ENCODE peak calls at places on chromosomes 1 and 21, in four cellular contexts. O is transverse colon, B is lower leg skin, M is esophagus squamous epithelium. X is an unnamed sample.

GRCh38 chr1:199734186-199734585 is 293.3 kb upstream of the NR5A2 start:
- DNase-seq in B (no peak), M (no peak), O (no peak), X (no peak)

GRCh38 chr1:113850127-113850796 is 21.2 kb downstream of the PTPN22 start:
- DNase-seq in M (no peak), O (no peak), B (no peak), X (no peak)

GRCh38 chr1:55970711-55971110 is 608.7 kb downstream of the PLPP3 start:
- DNase-seq in O (no peak), M (no peak), B (no peak), X (no peak)

GRCh38 chr1:188904201-188904600 is 1573.5 kb downstream of the BRINP3 start:
- DNase-seq in M (no peak), B (no peak), O (no peak), X (no peak)

GRCh38 chr1:61368876-61369275 is 286.5 kb downstream of the NFIA start:
- DNase-seq in O (no peak), B (no peak), M (no peak), X (no peak)

GRCh38 chr1:42933610-42934009 is 25.1 kb downstream of the SLC2A1 start:
- DNase-seq in O (no peak), M (no peak), B (peak), X (no peak)

GRCh38 chr1:29325675-29326074 is 89.4 kb downstream of the PTPRU start:
- DNase-seq in O (no peak), M (no peak), B (no peak), X (no peak)

GRCh38 chr1:87141556-87141955 is 187.1 kb upstream of the LMO4 start:
- DNase-seq in O (no peak), M (no peak), B (no peak), X (no peak)

GRCh38 chr1:201614262-201615015 is 75.5 kb downstream of the NAV1 start:
- DNase-seq in O (no peak), M (no peak), B (no peak), X (no peak)

GRCh38 chr1:227951624-227952373 is 4.1 kb upstream of the WNT9A start:
- DNase-seq in O (no peak), B (peak), M (no peak), X (no peak)

GRCh38 chr21:33640697-33641338 is 723 bp downstream of the CRYZL1 start:
- DNase-seq in M (no peak), O (peak), B (no peak), X (no peak)

GRCh38 chr1:178126790-178127189 is 32.9 kb downstream of the RASAL2 start:
- DNase-seq in O (no peak), M (no peak), B (no peak), X (no peak)

GRCh38 chr21:33007747-33008146 is 18.0 kb upstream of the OLIG2 start:
- DNase-seq in M (no peak), B (no peak), O (no peak), X (no peak)

GRCh38 chr1:220810179-220810653 is 23.5 kb downstream of the MTARC1 start:
- DNase-seq in B (peak), M (peak), O (peak), X (peak)

GRCh38 chr1:110337704-110338199 is 1.4 kb upstream of the RBM15 start:
- DNase-seq in M (no peak), O (peak), B (peak), X (peak)

GRCh38 chr1:154474802-154475201 is 27.2 kb upstream of the TDRD10 start:
- DNase-seq in B (peak), M (no peak), O (peak), X (peak)

GRCh38 chr1:66788231-66788939 is 12.7 kb downstream of the INSL5 start:
- DNase-seq in O (no peak), B (no peak), M (no peak), X (no peak)

GRCh38 chr1:182193908-182194550 is 132.5 kb upstream of the ZNF648 start:
- DNase-seq in O (no peak), M (no peak), B (no peak), X (no peak)

GRCh38 chr1:54012862-54013261 is 5.1 kb downstream of the LDLRAD1 start:
- DNase-seq in O (no peak), B (no peak), M (no peak), X (no peak)

DNA sequence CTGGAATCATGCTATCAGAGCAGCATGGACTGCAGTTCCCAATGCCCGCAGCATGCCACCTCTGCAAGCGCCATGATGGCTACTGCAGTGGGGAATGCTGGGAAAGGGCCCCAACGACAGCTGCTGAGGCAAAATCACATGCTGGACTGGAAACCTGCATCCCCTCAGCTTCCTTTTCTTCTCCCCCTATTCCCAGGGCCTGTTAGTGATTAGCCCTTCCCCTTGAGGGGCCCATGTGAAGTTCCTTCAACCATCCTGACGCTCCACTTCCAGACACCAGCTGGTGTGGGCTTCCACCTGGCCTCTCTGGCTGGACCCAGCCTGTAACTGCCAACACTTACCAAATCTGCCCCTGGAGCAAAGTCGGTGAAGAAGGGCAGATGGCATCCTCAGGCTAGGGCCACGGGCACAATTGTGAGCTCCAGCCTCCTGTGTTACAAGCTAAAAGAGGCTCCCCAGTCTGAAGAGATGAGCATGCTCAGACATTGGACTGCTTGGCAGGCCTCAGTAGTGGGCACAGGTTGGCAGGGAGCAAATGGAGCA is 22.1 kb upstream of the SDC3 start:
- DNase-seq in B (no peak), O (no peak), M (no peak), X (no peak)
- TF ChIP-seq POLR2A in B (no peak), O (no peak), M (no peak), X (no peak)

DNA sequence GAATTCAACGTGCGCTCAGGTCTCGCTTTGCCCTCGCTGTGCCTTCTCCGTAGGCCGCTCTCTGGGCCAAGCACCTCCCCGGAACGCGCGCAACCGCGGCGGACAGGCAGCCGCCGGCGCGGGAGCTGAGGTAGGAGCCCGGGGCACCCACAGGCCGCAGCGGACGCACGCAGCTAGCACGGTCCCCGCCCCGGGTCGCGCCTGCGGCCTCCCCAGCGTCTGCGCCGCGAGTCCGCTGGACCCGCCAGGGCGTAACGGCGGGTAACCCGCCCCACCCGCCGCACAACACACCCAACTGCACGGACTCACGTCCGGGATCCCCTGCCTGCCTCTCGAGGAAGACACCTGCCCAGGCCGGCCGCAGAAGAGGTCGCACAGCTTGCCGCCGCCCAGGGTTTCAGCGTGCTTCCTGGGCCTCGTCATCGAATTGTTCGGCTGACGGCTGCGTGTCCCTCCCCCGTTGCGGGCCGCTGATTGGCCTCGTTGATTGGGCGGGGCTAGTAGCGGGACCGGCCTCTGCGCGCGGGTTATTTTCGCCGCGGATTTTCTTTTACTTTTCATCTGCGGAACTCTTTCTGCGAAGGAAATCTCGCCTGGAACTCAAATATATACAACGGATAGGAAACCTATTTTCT is at the start of gene CLCC1:
- DNase-seq in O (peak), B (peak), M (peak), X (peak)
- TF ChIP-seq POLR2A in O (peak), B (no peak), M (no peak), X (peak)

GRCh38 chr1:156676820-156677615 is at the start of gene NES:
- DNase-seq in B (no peak), M (no peak), O (peak), X (peak)
- TF ChIP-seq POLR2A in B (no peak), M (no peak), O (no peak), X (no peak)

DNA sequence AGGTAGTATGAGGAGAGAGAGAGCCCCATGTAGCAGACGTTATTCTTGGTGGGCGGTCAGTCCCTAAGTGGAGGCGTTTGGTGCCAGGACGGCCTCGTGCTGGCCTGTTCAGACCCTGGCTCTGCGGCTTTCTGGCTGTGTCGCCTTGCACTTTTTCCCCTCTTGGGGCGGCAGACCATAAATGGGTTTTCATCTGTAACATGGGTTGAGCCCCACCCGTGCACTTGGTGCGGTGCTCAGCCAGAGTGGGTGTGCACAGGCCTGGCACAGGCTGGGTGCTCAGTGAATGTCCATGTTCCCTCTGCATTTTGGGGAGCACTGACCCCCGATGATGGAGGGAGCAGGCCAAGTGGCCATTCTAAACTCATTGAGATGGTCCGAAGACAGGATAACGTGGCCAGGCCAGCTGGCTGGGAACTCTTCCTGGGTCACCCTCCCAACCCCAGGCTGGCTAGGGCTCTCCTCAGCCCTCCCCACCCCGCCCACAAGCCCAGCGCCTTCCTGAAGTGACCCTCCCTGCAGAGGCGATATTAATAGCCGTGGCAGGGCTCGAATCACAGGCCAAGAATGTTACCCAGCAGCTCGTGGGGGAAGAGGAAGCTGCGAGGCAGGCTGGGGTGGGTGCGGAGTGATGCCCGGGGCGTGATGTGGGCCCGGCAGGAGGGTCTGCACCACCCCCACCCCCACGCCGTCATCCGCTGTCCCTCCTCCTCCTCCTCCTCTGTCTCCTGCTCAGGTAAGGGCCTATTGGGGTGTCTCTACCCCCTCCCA is 78.5 kb downstream of the ARHGEF10L start:
- DNase-seq in M (no peak), O (peak), B (no peak), X (no peak)
- TF ChIP-seq POLR2A in M (no peak), O (no peak), B (no peak), X (no peak)

GRCh38 chr1:26693557-26694184 is 2.1 kb upstream of the ARID1A start:
- DNase-seq in M (no peak), B (no peak), O (no peak), X (no peak)

GRCh38 chr1:26696191-26696644 is 403 bp downstream of the ARID1A start:
- DNase-seq in M (no peak), B (no peak), O (peak), X (no peak)

GRCh38 chr1:26695417-26696190 is at the start of gene ARID1A:
- DNase-seq in O (peak), M (peak), B (peak), X (no peak)

GRCh38 chr1:26694185-26694572 is 1.6 kb upstream of the ARID1A start:
- DNase-seq in M (no peak), O (no peak), B (no peak), X (no peak)

DNA sequence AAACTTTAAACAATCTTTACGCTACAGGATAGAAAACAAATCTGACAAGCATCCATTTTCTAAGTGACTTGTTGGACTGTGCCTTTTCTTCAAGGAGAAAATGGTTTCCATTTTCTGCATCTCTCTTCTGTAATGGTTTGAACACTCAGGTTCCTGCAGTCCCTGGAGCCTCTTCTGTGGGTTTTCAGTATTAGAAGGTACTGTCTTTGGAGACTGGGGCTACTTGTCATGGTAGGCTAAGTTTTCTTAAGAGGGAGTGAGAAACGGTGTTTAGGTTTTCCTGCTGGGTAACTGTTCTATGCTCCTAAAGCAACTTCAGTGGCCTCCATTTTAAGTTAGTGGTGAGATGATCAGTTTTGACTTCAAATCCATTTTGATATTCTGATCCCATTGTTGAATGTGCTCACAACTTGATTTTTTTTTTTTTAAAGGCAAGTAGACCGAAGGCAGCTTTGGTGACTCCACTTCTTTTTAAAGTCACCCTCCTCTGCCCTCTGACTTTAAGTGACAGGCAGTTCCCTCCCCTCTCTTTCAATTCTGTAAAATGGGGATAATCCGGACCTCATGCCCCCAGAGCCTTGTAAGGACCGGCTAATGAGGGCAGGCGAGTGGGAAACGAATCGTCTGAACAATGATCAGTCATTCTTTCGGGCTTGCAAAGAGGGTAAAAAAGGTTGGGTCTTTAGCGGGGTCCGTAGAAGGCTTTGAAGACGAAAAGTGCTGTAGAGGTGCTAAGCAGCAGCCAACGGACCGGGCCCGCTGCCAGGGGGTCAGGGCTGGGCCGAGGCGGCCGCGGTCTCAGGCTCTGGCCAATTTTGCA is 1.0 kb upstream of the ARID1A start:
- DNase-seq in M (no peak), O (peak), B (no peak), X (no peak)
- TF ChIP-seq POLR2A in M (no peak), O (no peak), B (no peak), X (no peak)

GRCh38 chr1:11028018-11028417 is 15.6 kb downstream of the TARDBP start:
- DNase-seq in B (peak), O (no peak), M (no peak), X (no peak)
- TF ChIP-seq POLR2A in B (no peak), O (no peak), M (no peak), X (no peak)

GRCh38 chr1:171185064-171185463 is at the start of gene FMO2:
- DNase-seq in O (no peak), M (no peak), B (no peak), X (no peak)
- TF ChIP-seq POLR2A in O (no peak), M (no peak), B (no peak), X (no peak)